ENCODE peak calls at places on chromosomes 13 and 19, in five cellular contexts. K is astrocyte, M is psoas muscle, Z is breast epithelium, L is prostate gland. E is an unnamed sample. For H3K36me3 and H3K4me1, the result is how much of the 10 kb centered on the place peaks cover.

GRCh38 chr13:104750377-104750776 is 1684.2 kb upstream of the SLC10A2 start:
- DNase-seq in K (peak), L (no peak), Z (no peak), M (no peak), E (no peak)

GRCh38 chr13:28754698-28755545 is 36.2 kb upstream of the SLC46A3 start:
- DNase-seq in L (no peak), K (no peak), Z (no peak), M (peak), E (no peak)

GRCh38 chr19:10836478-10837325 is 690 bp upstream of the TMED1 start:
- DNase-seq in L (no peak), M (peak), K (peak), Z (no peak), E (peak)

GRCh38 chr19:28319918-28320317 is 893.0 kb downstream of the UQCRFS1 start:
- DNase-seq in Z (no peak), K (no peak), M (no peak), L (no peak), E (no peak)

GRCh38 chr19:7850429-7850819 is 20.4 kb downstream of the EVI5L start:
- DNase-seq in L (no peak), K (no peak), M (no peak), Z (no peak), E (no peak)

GRCh38 chr13:78881746-78882145 is 222.8 kb upstream of the OBI1 start:
- DNase-seq in K (no peak), Z (no peak), L (no peak), M (no peak), E (no peak)

GRCh38 chr13:62453761-62454160 is 1038.1 kb upstream of the PCDH20 start:
- DNase-seq in M (no peak), K (no peak), L (no peak), Z (no peak), E (no peak)

GRCh38 chr19:1104452-1105216 is 840 bp downstream of the GPX4 start:
- DNase-seq in K (peak), Z (no peak), L (peak), M (peak), E (peak)

GRCh38 chr19:34259367-34259865 is 5.1 kb downstream of the GARRE1 start:
- DNase-seq in Z (no peak), M (no peak), L (no peak), K (no peak), E (no peak)

GRCh38 chr19:6730153-6730804 is 7.1 kb downstream of the GPR108 start:
- DNase-seq in M (peak), L (peak), K (no peak), Z (no peak), E (no peak)

GRCh38 chr19:27905074-27905473 is 1307.9 kb downstream of the UQCRFS1 start:
- DNase-seq in L (no peak), M (no peak), K (no peak), Z (no peak), E (no peak)

GRCh38 chr13:111549464-111549863 is 229.0 kb downstream of the TEX29 start:
- DNase-seq in M (no peak), K (no peak), Z (no peak), L (no peak), E (no peak)

GRCh38 chr19:55145241-55145640 is 3.8 kb downstream of the TNNT1 start:
- DNase-seq in M (no peak), L (no peak), K (no peak), Z (no peak), E (no peak)

GRCh38 chr19:56837004-56837403 is 3.5 kb downstream of the PEG3 start:
- DNase-seq in M (no peak), L (no peak), K (no peak), Z (no peak), E (no peak)

GRCh38 chr19:23260956-23261355 is 10.8 kb upstream of the ZNF724 start:
- DNase-seq in K (no peak), L (no peak), Z (no peak), M (no peak), E (no peak)

GRCh38 chr19:23263396-23263795 is 13.2 kb upstream of the ZNF724 start:
- DNase-seq in L (no peak), Z (no peak), M (no peak), K (no peak), E (no peak)

GRCh38 chr19:23261496-23262020 is 11.4 kb upstream of the ZNF724 start:
- DNase-seq in Z (no peak), L (no peak), K (no peak), M (no peak), E (no peak)

GRCh38 chr19:23263870-23264590 is 13.8 kb upstream of the ZNF724 start:
- DNase-seq in K (no peak), L (no peak), Z (no peak), M (no peak), E (no peak)

GRCh38 chr19:23262892-23263291 is 12.7 kb upstream of the ZNF724 start:
- DNase-seq in L (no peak), K (no peak), Z (no peak), M (no peak), E (no peak)
- H3K36me3 ChIP-seq in L (under half), K (under half), Z (under half), M (under half), E (half or more)

DNA sequence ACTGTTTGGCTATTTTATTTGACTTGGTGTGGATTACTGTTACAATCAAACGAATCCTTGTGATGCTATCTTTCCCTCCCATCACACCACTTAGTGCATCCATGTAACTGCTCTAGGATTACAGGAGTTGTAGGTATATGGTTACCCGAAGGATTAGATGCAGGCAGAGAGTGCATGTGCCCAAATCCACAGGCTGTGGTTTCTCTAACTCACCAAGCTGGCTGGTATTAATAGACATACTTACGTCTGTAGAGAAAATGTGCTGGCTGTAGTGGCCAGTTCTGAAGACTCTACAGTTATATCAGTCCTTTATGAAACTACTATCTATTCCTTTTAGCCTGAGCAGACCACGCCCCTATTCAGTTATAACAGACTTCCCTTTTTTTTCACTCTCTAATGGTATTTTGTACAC is 1.1 kb upstream of the HMGB1 start:
- DNase-seq in K (peak), Z (no peak), L (no peak), M (no peak), E (no peak)
- TF ChIP-seq CTCF in K (no peak), Z (no peak), L (no peak), M (no peak), E (no peak)

GRCh38 chr19:49433240-49433901 is 8.0 kb downstream of the SLC17A7 start:
- DNase-seq in M (no peak), K (no peak), Z (no peak), L (no peak), E (no peak)
- H3K4me1 ChIP-seq in M (under half), K (under half), Z (under half), L (under half), E (under half)

GRCh38 chr19:44985445-44985844 is 15.8 kb upstream of the RELB start:
- DNase-seq in K (no peak), Z (no peak), M (no peak), L (no peak), E (no peak)
- H3K36me3 ChIP-seq in K (under half), Z (under half), M (under half), L (under half), E (half or more)

GRCh38 chr13:26943748-26944147 is 183.2 kb upstream of the GPR12 start:
- DNase-seq in Z (no peak), L (no peak), K (no peak), M (no peak), E (no peak)

GRCh38 chr13:26948353-26948752 is 187.8 kb upstream of the GPR12 start:
- DNase-seq in L (no peak), Z (no peak), M (no peak), K (no peak), E (no peak)

GRCh38 chr13:26950546-26950945 is 190.0 kb upstream of the GPR12 start:
- DNase-seq in K (no peak), Z (no peak), L (no peak), M (no peak), E (no peak)

GRCh38 chr13:26949701-26950345 is 189.2 kb upstream of the GPR12 start:
- DNase-seq in K (no peak), M (no peak), L (no peak), Z (no peak), E (no peak)

GRCh38 chr13:26946675-26947342 is 186.2 kb upstream of the GPR12 start:
- DNase-seq in K (peak), Z (no peak), L (no peak), M (no peak), E (no peak)
- TF ChIP-seq CTCF in K (peak), Z (no peak), L (peak), M (peak), E (peak)

E was measured in tibial artery.